ENCODE peak calls at places on chromosome 1, in eight cellular contexts. B is heart right ventricle, D is psoas muscle, I is small intestine, F is left ventricle myocardium inferior, U is MM.1S, T is mucosa of descending colon, K is AG04450. O is an unnamed sample.

GRCh38 chr1:185956881-185957280 is 222.7 kb downstream of the HMCN1 start:
- DNase-seq in B (no peak), D (no peak), I (no peak), F (no peak), U (no peak), T (no peak), K (no peak), O (no peak)

GRCh38 chr1:204599098-204599497 is 82.9 kb downstream of the MDM4 start:
- DNase-seq in B (no peak), D (no peak), I (no peak), F (no peak), U (no peak), T (no peak), K (no peak), O (no peak)

GRCh38 chr1:168531605-168532345 is 12.0 kb downstream of the XCL2 start:
- DNase-seq in B (no peak), D (no peak), I (no peak), F (no peak), U (no peak), T (no peak), K (no peak), O (no peak)

GRCh38 chr1:153288634-153289275 is 24.0 kb downstream of the PGLYRP3 start:
- DNase-seq in B (no peak), D (no peak), I (peak), F (no peak), U (no peak), T (peak), K (no peak), O (no peak)

GRCh38 chr1:50420283-50420682 is 3.0 kb downstream of the DMRTA2 start:
- DNase-seq in B (no peak), D (no peak), I (no peak), F (no peak), U (no peak), T (no peak), K (no peak), O (no peak)

GRCh38 chr1:25037174-25038074 is 107.3 kb upstream of the RUNX3 start:
- DNase-seq in B (peak), D (no peak), I (peak), F (no peak), U (peak), T (peak), K (no peak), O (no peak)

GRCh38 chr1:107477233-107477632 is 336.4 kb downstream of the NTNG1 start:
- DNase-seq in B (no peak), D (no peak), I (peak), F (no peak), U (no peak), T (no peak), K (no peak), O (no peak)

GRCh38 chr1:212458817-212459216 is 26.1 kb downstream of the NENF start:
- DNase-seq in B (no peak), D (no peak), I (no peak), F (no peak), U (peak), T (no peak), K (no peak), O (no peak)

GRCh38 chr1:85307987-85308836 is 31.8 kb upstream of the BCL10 start:
- DNase-seq in B (peak), D (peak), I (peak), F (peak), U (peak), T (peak), K (no peak), O (peak)

DNA sequence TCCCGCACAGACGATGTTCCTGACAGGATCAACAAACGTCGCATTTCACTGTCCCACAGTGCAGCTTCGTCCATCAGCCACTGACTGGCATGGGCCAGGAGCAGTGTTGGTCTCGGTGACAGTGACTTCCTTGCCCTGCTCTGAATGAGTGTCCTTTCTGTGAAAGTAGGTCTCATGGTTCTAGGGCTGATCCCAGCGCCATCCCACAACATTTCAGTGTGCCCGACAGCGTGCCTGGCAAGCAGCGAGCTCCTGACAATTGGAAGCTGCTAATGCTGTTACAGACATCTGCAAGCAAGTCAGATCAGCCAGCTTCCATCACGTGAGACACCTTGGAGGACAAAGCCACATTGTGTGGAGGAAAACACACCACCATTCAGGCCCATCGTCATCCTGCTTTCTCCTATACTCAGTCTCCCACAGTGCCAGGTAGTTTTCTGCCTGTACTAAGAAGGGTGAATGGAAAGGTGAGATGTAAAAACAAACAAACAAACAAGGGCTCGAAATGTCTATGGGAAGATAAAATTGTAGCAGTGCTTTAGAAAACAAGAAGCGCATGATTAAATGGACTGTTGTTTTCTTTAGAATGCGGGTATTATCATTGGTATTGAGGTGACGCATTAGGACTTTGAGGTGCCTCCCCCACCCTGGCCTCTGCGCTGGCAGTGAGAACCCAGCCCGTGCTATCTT is 21.9 kb downstream of the ERRFI1 start:
- DNase-seq in B (no peak), D (peak), I (no peak), F (peak), U (no peak), T (no peak), K (no peak), O (no peak)
- H3K4me3 ChIP-seq in B (no peak), D (peak), I (no peak), F (peak), U (no peak), T (no peak), K (peak), O (no peak)

DNA sequence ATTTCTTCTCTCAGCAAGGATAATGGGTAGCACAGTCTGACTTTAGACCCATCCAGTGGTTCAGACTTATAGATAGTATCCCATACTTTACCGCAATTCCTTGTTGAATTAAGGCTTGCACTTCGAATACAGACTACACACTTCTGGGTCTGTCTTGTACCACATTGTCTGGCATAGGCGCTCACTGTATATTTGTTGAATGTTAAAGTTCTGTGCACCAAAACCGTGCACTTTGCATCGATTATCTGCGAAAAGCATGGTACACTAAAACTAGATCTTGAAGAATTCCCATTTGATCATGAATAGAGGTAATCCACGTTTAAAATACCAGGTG is 556 bp upstream of the RYR2 start:
- DNase-seq in B (no peak), D (no peak), I (no peak), F (no peak), U (no peak), T (no peak), K (no peak), O (no peak)
- H3K4me3 ChIP-seq in B (peak), D (peak), I (no peak), F (peak), U (no peak), T (no peak), K (no peak), O (peak)

GRCh38 chr1:43979261-43979527 is 184 bp downstream of the B4GALT2 start:
- DNase-seq in B (no peak), D (no peak), I (no peak), F (no peak), U (no peak), T (no peak), K (no peak), O (no peak)
- H3K4me3 ChIP-seq in B (peak), D (peak), I (peak), F (peak), U (peak), T (peak), K (peak), O (peak)

GRCh38 chr1:245585252-245585959 is 430.6 kb downstream of the KIF26B start:
- DNase-seq in B (no peak), D (no peak), I (no peak), F (no peak), U (no peak), T (no peak), K (peak), O (no peak)
- H3K4me3 ChIP-seq in B (no peak), D (no peak), I (no peak), F (no peak), U (no peak), T (no peak), K (no peak), O (no peak)